ENCODE peak calls at places on chromosomes 7 and 10, in six cellular contexts. One of them, this sample, is unnamed.

GRCh38 chr10:48545462-48546145 is 59.3 kb downstream of the ARHGAP22 start:
- DNase-seq in NCI-H1417: no peak
- DNase-seq in HCT116: no peak
- DNase-seq in M059J: no peak
- DNase-seq in transverse colon: no peak
- DNase-seq in GOT3: no peak
- DNase-seq in this sample: no peak

GRCh38 chr10:124596116-124596785 is 134.6 kb downstream of the LHPP start:
- DNase-seq in NCI-H1417: no peak
- DNase-seq in HCT116: no peak
- DNase-seq in M059J: no peak
- DNase-seq in transverse colon: no peak
- DNase-seq in GOT3: no peak
- DNase-seq in this sample: no peak

GRCh38 chr10:92880233-92880861 is 32.0 kb downstream of the EXOC6 start:
- DNase-seq in NCI-H1417: peak
- DNase-seq in HCT116: peak
- DNase-seq in M059J: peak
- DNase-seq in transverse colon: no peak
- DNase-seq in GOT3: no peak
- DNase-seq in this sample: peak

GRCh38 chr10:131577786-131578471 is 266.4 kb upstream of the TCERG1L start:
- DNase-seq in NCI-H1417: no peak
- DNase-seq in HCT116: no peak
- DNase-seq in M059J: no peak
- DNase-seq in transverse colon: no peak
- DNase-seq in GOT3: no peak
- DNase-seq in this sample: no peak

GRCh38 chr7:50807026-50807730 is 24.5 kb upstream of the GRB10 start:
- DNase-seq in NCI-H1417: no peak
- DNase-seq in HCT116: no peak
- DNase-seq in M059J: peak
- DNase-seq in transverse colon: no peak
- DNase-seq in GOT3: no peak
- DNase-seq in this sample: no peak

GRCh38 chr7:106612432-106612831 is 48.5 kb downstream of the CCDC71L start:
- DNase-seq in NCI-H1417: no peak
- DNase-seq in HCT116: no peak
- DNase-seq in M059J: no peak
- DNase-seq in transverse colon: no peak
- DNase-seq in GOT3: no peak
- DNase-seq in this sample: no peak

GRCh38 chr7:43242628-43243255 is 130.3 kb downstream of the HECW1 start:
- DNase-seq in NCI-H1417: no peak
- DNase-seq in HCT116: no peak
- DNase-seq in M059J: no peak
- DNase-seq in transverse colon: no peak
- DNase-seq in GOT3: no peak
- DNase-seq in this sample: no peak

GRCh38 chr10:48658243-48658888 is 26.3 kb upstream of the WDFY4 start:
- DNase-seq in NCI-H1417: peak
- DNase-seq in HCT116: peak
- DNase-seq in M059J: peak
- DNase-seq in transverse colon: peak
- DNase-seq in GOT3: no peak
- DNase-seq in this sample: no peak

GRCh38 chr10:80474597-80474910 is 20.4 kb downstream of the TSPAN14 start:
- DNase-seq in NCI-H1417: no peak
- DNase-seq in HCT116: no peak
- DNase-seq in M059J: no peak
- DNase-seq in transverse colon: no peak
- DNase-seq in GOT3: no peak
- DNase-seq in this sample: no peak

GRCh38 chr7:151114151-151115090 is 28.1 kb downstream of the AGAP3 start:
- DNase-seq in NCI-H1417: no peak
- DNase-seq in HCT116: no peak
- DNase-seq in M059J: no peak
- DNase-seq in transverse colon: peak
- DNase-seq in GOT3: no peak
- DNase-seq in this sample: no peak

GRCh38 chr10:47421057-47421952 is 37.2 kb upstream of the ZNF488 start:
- DNase-seq in NCI-H1417: no peak
- DNase-seq in HCT116: peak
- DNase-seq in M059J: peak
- DNase-seq in transverse colon: no peak
- DNase-seq in GOT3: no peak
- DNase-seq in this sample: no peak

GRCh38 chr10:1530871-1531517 is 206.3 kb downstream of the ADARB2 start:
- DNase-seq in NCI-H1417: no peak
- DNase-seq in HCT116: no peak
- DNase-seq in M059J: no peak
- DNase-seq in transverse colon: no peak
- DNase-seq in GOT3: no peak
- DNase-seq in this sample: no peak

GRCh38 chr10:34078017-34078416 is 737.1 kb downstream of the PARD3 start:
- DNase-seq in NCI-H1417: no peak
- DNase-seq in HCT116: no peak
- DNase-seq in M059J: no peak
- DNase-seq in transverse colon: no peak
- DNase-seq in GOT3: no peak
- DNase-seq in this sample: no peak

GRCh38 chr7:158586499-158587191 is 978 bp downstream of the PTPRN2 start:
- DNase-seq in NCI-H1417: no peak
- DNase-seq in HCT116: no peak
- DNase-seq in M059J: no peak
- DNase-seq in transverse colon: no peak
- DNase-seq in GOT3: no peak
- DNase-seq in this sample: no peak

GRCh38 chr10:78802866-78803265 is 265.9 kb upstream of the ZMIZ1 start:
- DNase-seq in NCI-H1417: no peak
- DNase-seq in HCT116: no peak
- DNase-seq in M059J: peak
- DNase-seq in transverse colon: peak
- DNase-seq in GOT3: no peak
- DNase-seq in this sample: no peak

GRCh38 chr10:116268976-116269375 is 4.0 kb downstream of the GFRA1 start:
- DNase-seq in NCI-H1417: no peak
- DNase-seq in HCT116: no peak
- DNase-seq in M059J: peak
- DNase-seq in transverse colon: no peak
- DNase-seq in GOT3: no peak
- DNase-seq in this sample: no peak

GRCh38 chr10:30536578-30536977 is 93.0 kb downstream of the LYZL2 start:
- DNase-seq in NCI-H1417: no peak
- DNase-seq in HCT116: no peak
- DNase-seq in M059J: no peak
- DNase-seq in transverse colon: no peak
- DNase-seq in GOT3: no peak
- DNase-seq in this sample: no peak

GRCh38 chr7:70298780-70299446 is 700.6 kb downstream of the AUTS2 start:
- DNase-seq in NCI-H1417: no peak
- DNase-seq in HCT116: no peak
- DNase-seq in M059J: peak
- DNase-seq in transverse colon: no peak
- DNase-seq in GOT3: no peak
- DNase-seq in this sample: no peak